ENCODE peak calls at places on chromosomes 5 and 9, in six cellular contexts. S is spleen, R is SK-N-SH, G is HCT116, P is sigmoid colon, E is esophagus muscularis mucosa. X is an unnamed sample.
A peak's percentile ranks its signal among the peaks of the same experiment; 100 is the strongest.

GRCh38 chr5:78547171-78547570 is 101.4 kb downstream of the LHFPL2 start:
- DNase-seq in E (no peak), R (no peak), G (no peak), P (peak; percentile 83), S (no peak), X (no peak)

GRCh38 chr5:124743534-124744169 is 2.8 kb downstream of the ZNF608 start:
- DNase-seq in R (no peak), E (no peak), S (no peak), P (no peak), G (no peak), X (no peak)

GRCh38 chr9:114799441-114799840 is 6.4 kb downstream of the TNFSF15 start:
- DNase-seq in P (no peak), G (no peak), R (peak; percentile 17), E (no peak), S (no peak), X (no peak)

GRCh38 chr9:82970359-82970758 is 92.6 kb downstream of the RASEF start:
- DNase-seq in G (no peak), R (no peak), S (no peak), E (peak; percentile 19), P (no peak), X (no peak)

GRCh38 chr9:136901516-136902258 is 15.4 kb downstream of the TRAF2 start:
- DNase-seq in G (peak; percentile 41), S (peak; percentile 83), R (no peak), E (no peak), P (no peak), X (peak; percentile 47)

GRCh38 chr5:124492444-124493224 is 253.8 kb downstream of the ZNF608 start:
- DNase-seq in R (no peak), E (no peak), S (no peak), P (no peak), G (no peak), X (no peak)

GRCh38 chr5:82885657-82886389 is 191.4 kb downstream of the TMEM167A start:
- DNase-seq in S (no peak), E (no peak), G (no peak), R (no peak), P (no peak), X (no peak)

GRCh38 chr5:78326930-78327329 is 32.4 kb upstream of the AP3B1 start:
- DNase-seq in S (no peak), P (no peak), E (no peak), R (no peak), G (no peak), X (no peak)

GRCh38 chr5:158022393-158022792 is 163.4 kb upstream of the CLINT1 start:
- DNase-seq in R (no peak), E (no peak), S (no peak), G (no peak), P (no peak), X (no peak)

GRCh38 chr9:21690561-21690960 is 111.9 kb upstream of the MTAP start:
- DNase-seq in G (no peak), P (no peak), S (no peak), R (no peak), E (no peak), X (no peak)

GRCh38 chr9:21689851-21690250 is 112.6 kb upstream of the MTAP start:
- DNase-seq in E (no peak), P (no peak), R (no peak), G (no peak), S (no peak), X (no peak)

GRCh38 chr9:21686738-21687137 is 115.7 kb upstream of the MTAP start:
- DNase-seq in E (no peak), P (no peak), S (no peak), G (no peak), R (no peak), X (no peak)

GRCh38 chr9:21687351-21687750 is 115.1 kb upstream of the MTAP start:
- DNase-seq in S (no peak), E (no peak), P (no peak), R (no peak), G (no peak), X (no peak)

DNA sequence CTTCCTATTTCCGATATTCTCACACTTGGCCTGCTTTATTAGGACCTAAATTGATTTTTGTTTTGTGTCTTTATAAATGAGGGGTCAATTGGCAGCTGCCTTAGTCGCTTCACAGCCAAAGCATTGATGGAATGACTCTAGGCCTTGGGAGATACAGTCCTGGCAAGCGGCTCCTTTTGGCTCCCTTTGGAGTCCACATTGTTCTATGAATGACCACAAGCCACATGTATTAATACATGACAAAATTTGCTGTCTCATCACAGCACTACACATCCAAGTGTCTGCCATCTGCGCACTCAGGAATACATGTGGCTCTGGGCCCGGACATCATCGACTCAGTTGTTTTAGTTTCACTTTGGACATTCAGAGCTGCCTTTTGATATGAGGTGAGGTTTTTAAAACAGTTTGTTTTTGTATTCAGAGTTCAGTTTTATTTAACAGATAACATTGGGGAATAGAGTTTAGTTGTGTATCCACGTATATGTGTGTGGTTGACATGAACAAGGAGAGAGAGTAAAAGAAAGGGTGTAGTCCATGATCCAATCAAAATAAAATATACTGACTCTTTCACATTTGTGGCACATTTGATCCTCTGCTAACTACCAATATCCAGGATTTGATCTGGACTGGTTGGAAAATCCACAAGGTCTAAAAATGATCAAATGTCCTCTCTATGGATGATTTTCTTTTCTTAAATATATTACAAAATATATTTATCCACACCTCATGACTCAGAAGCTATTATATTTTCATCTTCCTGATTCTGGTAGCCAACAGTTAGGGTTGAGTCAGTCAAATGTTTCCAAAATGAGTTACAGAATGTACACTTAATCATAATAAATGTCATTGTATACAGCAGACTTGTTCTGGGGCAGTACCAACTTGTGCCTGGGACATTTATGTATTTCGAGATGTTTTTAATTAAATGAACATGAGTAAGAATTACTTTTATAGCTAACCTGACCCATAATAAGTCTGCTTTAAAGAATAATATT is 114.0 kb upstream of the MTAP start:
- DNase-seq in E (no peak), P (no peak), G (no peak), S (no peak), R (no peak), X (no peak)
- TF ChIP-seq POLR2AphosphoS5 in E (no peak), P (no peak), G (no peak), S (no peak), R (no peak), X (no peak)

GRCh38 chr5:36073595-36074216 is 7.0 kb upstream of the UGT3A2 start:
- DNase-seq in P (no peak), R (no peak), G (peak; percentile 22), E (no peak), S (no peak), X (no peak)
- TF ChIP-seq CTCF in P (no peak), R (peak; percentile 18), G (peak; percentile 44), E (no peak), S (no peak), X (no peak)

GRCh38 chr9:84303061-84303460 is 37.5 kb downstream of the SLC28A3 start:
- DNase-seq in R (no peak), G (no peak), P (no peak), E (no peak), S (no peak), X (no peak)
- TF ChIP-seq POLR2AphosphoS5 in R (no peak), G (no peak), P (no peak), E (no peak), S (no peak), X (no peak)

GRCh38 chr9:133604214-133604613 is 5.0 kb downstream of the FAM163B start:
- DNase-seq in P (no peak), R (peak; percentile 64), S (no peak), G (no peak), E (no peak), X (no peak)
- TF ChIP-seq CTCF in P (no peak), R (no peak), S (no peak), G (no peak), E (no peak), X (no peak)

GRCh38 chr5:130706696-130707095 is 458.4 kb downstream of the HINT1 start:
- DNase-seq in S (no peak), G (no peak), P (no peak), E (no peak), R (no peak), X (no peak)
- TF ChIP-seq POLR2AphosphoS5 in S (no peak), G (no peak), P (no peak), E (no peak), R (no peak), X (no peak)

DNA sequence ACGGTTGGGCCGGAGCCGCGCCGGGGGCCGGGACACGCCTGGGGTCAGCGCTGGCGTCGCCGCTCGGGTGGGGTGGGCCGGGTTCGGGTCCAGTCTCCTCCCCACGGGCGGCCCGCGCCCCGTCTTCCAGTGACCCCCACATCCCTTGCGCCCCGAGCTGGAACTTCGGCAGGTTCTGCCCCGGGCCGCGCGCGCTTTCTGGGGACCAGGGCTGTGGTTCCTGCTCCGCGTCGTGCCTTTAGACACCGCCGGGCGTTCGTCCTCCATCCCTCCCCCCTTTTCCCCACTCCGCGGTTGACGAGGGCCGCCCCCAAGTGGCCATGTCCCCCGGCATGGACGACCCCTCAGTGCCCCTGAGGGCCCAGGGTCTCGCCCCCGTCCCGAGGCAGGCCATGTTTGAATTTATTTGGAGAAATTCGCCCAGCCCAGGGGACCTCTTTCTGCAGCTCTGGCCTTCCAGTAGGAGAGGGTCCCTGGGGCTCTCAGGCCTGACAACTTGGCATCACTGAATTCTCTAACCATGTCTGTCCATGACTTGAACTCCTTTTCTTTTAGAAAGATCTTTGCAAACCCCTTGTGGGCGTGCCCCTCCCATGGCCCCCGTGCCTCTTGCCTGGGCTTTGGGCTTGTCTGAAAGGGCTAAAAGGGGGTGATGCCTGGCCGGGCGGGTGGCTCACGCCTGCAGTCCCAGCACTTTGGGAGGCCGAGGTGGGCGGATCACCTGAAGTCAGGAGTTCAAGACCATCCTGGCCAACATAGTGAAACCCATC is 3.4 kb upstream of the SQSTM1 start:
- DNase-seq in P (no peak), G (no peak), R (no peak), S (peak; percentile 89), E (peak; percentile 93), X (no peak)
- TF ChIP-seq CTCF in P (peak; percentile 12), G (no peak), R (no peak), S (no peak), E (no peak), X (no peak)

GRCh38 chr9:120212153-120212852 is 367.7 kb downstream of the CDK5RAP2 start:
- DNase-seq in G (no peak), S (no peak), R (peak; percentile 27), E (no peak), P (no peak), X (no peak)
- TF ChIP-seq POLR2AphosphoS5 in G (no peak), S (no peak), R (no peak), E (no peak), P (no peak), X (no peak)

X was measured in prostate gland.